ENCODE peak calls at places on chromosomes 6 and 20, in eight cellular contexts. One of them, this sample, is unnamed. For H3K9me3, the result is how much of the 10 kb centered on the place peaks cover.

GRCh38 chr6:15248451-15249370 is 2.8 kb downstream of the JARID2 start:
- DNase-seq in kidney: peak
- DNase-seq in CD8-positive, alpha-beta T cell: peak
- DNase-seq in AG04450: peak
- DNase-seq in Panc1: peak
- DNase-seq in psoas muscle: peak
- DNase-seq in stomach: peak
- DNase-seq in Peyer's patch: peak
- DNase-seq in this sample: peak

GRCh38 chr20:2357114-2357513 is 23.6 kb upstream of the TGM6 start:
- DNase-seq in kidney: no peak
- DNase-seq in CD8-positive, alpha-beta T cell: no peak
- DNase-seq in AG04450: no peak
- DNase-seq in Panc1: no peak
- DNase-seq in psoas muscle: no peak
- DNase-seq in stomach: no peak
- DNase-seq in Peyer's patch: no peak
- DNase-seq in this sample: no peak

GRCh38 chr20:23047738-23048214 is 1.7 kb downstream of the THBD start:
- DNase-seq in kidney: peak
- DNase-seq in CD8-positive, alpha-beta T cell: no peak
- DNase-seq in AG04450: no peak
- DNase-seq in Panc1: no peak
- DNase-seq in psoas muscle: peak
- DNase-seq in stomach: peak
- DNase-seq in Peyer's patch: no peak
- DNase-seq in this sample: no peak

GRCh38 chr6:501891-502601 is 110.5 kb downstream of the IRF4 start:
- DNase-seq in kidney: no peak
- DNase-seq in CD8-positive, alpha-beta T cell: peak
- DNase-seq in AG04450: no peak
- DNase-seq in Panc1: no peak
- DNase-seq in psoas muscle: no peak
- DNase-seq in stomach: no peak
- DNase-seq in Peyer's patch: peak
- DNase-seq in this sample: peak

GRCh38 chr6:37698264-37699137 is 818 bp upstream of the MDGA1 start:
- DNase-seq in kidney: no peak
- DNase-seq in CD8-positive, alpha-beta T cell: peak
- DNase-seq in AG04450: no peak
- DNase-seq in Panc1: no peak
- DNase-seq in psoas muscle: peak
- DNase-seq in stomach: peak
- DNase-seq in Peyer's patch: peak
- DNase-seq in this sample: peak

GRCh38 chr20:40331699-40332098 is 357.3 kb downstream of the MAFB start:
- DNase-seq in kidney: no peak
- DNase-seq in CD8-positive, alpha-beta T cell: no peak
- DNase-seq in AG04450: no peak
- DNase-seq in Panc1: no peak
- DNase-seq in psoas muscle: no peak
- DNase-seq in stomach: no peak
- DNase-seq in Peyer's patch: peak
- DNase-seq in this sample: peak

GRCh38 chr6:98847392-98847766 is 13.0 kb downstream of the POU3F2 start:
- DNase-seq in kidney: no peak
- DNase-seq in CD8-positive, alpha-beta T cell: no peak
- DNase-seq in AG04450: no peak
- DNase-seq in Panc1: no peak
- DNase-seq in psoas muscle: no peak
- DNase-seq in stomach: no peak
- DNase-seq in Peyer's patch: no peak
- DNase-seq in this sample: no peak

GRCh38 chr6:29301401-29301800 is at the start of gene OR14J1:
- DNase-seq in kidney: no peak
- DNase-seq in CD8-positive, alpha-beta T cell: no peak
- DNase-seq in AG04450: no peak
- DNase-seq in Panc1: no peak
- DNase-seq in psoas muscle: no peak
- DNase-seq in stomach: no peak
- DNase-seq in Peyer's patch: no peak
- DNase-seq in this sample: no peak

GRCh38 chr6:169324661-169325459 is 71.2 kb upstream of the THBS2 start:
- DNase-seq in kidney: no peak
- DNase-seq in CD8-positive, alpha-beta T cell: no peak
- DNase-seq in AG04450: no peak
- DNase-seq in Panc1: no peak
- DNase-seq in psoas muscle: no peak
- DNase-seq in stomach: no peak
- DNase-seq in Peyer's patch: no peak
- DNase-seq in this sample: no peak

GRCh38 chr6:113102761-113103160 is 754.4 kb upstream of the MARCKS start:
- DNase-seq in kidney: no peak
- DNase-seq in CD8-positive, alpha-beta T cell: no peak
- DNase-seq in AG04450: no peak
- DNase-seq in Panc1: no peak
- DNase-seq in psoas muscle: no peak
- DNase-seq in stomach: no peak
- DNase-seq in Peyer's patch: no peak
- DNase-seq in this sample: no peak

GRCh38 chr20:33640287-33640686 is 21.8 kb upstream of the C20orf144 start:
- DNase-seq in kidney: no peak
- DNase-seq in CD8-positive, alpha-beta T cell: no peak
- DNase-seq in AG04450: no peak
- DNase-seq in Panc1: no peak
- DNase-seq in psoas muscle: no peak
- DNase-seq in stomach: no peak
- DNase-seq in Peyer's patch: no peak
- DNase-seq in this sample: no peak

GRCh38 chr20:17562804-17563305 is 7.0 kb upstream of the DSTN start:
- DNase-seq in kidney: no peak
- DNase-seq in CD8-positive, alpha-beta T cell: no peak
- DNase-seq in AG04450: no peak
- DNase-seq in Panc1: no peak
- DNase-seq in psoas muscle: no peak
- DNase-seq in stomach: no peak
- DNase-seq in Peyer's patch: no peak
- DNase-seq in this sample: no peak

GRCh38 chr6:28673800-28674671 is 148.4 kb downstream of the GPX5 start:
- DNase-seq in kidney: no peak
- DNase-seq in CD8-positive, alpha-beta T cell: peak
- DNase-seq in AG04450: peak
- DNase-seq in Panc1: no peak
- DNase-seq in psoas muscle: no peak
- DNase-seq in stomach: no peak
- DNase-seq in Peyer's patch: no peak
- DNase-seq in this sample: no peak

GRCh38 chr6:6591778-6592388 is 3.4 kb downstream of the LY86 start:
- DNase-seq in kidney: no peak
- DNase-seq in CD8-positive, alpha-beta T cell: no peak
- DNase-seq in AG04450: no peak
- DNase-seq in Panc1: no peak
- DNase-seq in psoas muscle: no peak
- DNase-seq in stomach: no peak
- DNase-seq in Peyer's patch: peak
- DNase-seq in this sample: peak

GRCh38 chr6:64254558-64254957 is 619.0 kb downstream of the PHF3 start:
- DNase-seq in kidney: no peak
- DNase-seq in CD8-positive, alpha-beta T cell: no peak
- DNase-seq in AG04450: no peak
- DNase-seq in Panc1: peak
- DNase-seq in psoas muscle: no peak
- DNase-seq in stomach: no peak
- DNase-seq in Peyer's patch: no peak
- DNase-seq in this sample: no peak

GRCh38 chr6:52998603-52999002 is 3.5 kb upstream of the GSTA4 start:
- DNase-seq in kidney: no peak
- DNase-seq in CD8-positive, alpha-beta T cell: no peak
- DNase-seq in AG04450: no peak
- DNase-seq in Panc1: no peak
- DNase-seq in psoas muscle: no peak
- DNase-seq in stomach: no peak
- DNase-seq in Peyer's patch: no peak
- DNase-seq in this sample: no peak

DNA sequence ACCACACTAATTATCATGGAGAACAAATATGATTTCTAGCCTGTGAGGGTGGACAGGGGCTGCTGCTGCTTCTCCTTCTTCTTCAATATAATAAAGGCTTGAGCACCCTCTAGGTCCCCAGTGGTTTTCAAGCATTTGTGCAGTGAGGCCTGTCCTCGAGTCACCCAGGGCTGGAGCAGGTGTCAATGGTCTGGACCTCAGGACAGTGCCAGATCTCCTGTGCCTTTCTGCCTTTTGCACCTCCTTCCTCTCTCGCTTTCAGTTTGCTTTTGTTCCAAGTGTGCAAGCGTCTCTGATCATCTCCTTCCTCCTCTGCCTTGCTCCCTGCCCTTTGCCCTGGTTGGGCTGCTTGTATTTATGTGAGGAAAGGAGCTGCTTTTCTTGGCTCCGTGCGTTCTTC is 152.2 kb upstream of the SYNDIG1 start:
- DNase-seq in kidney: no peak
- DNase-seq in CD8-positive, alpha-beta T cell: no peak
- DNase-seq in AG04450: no peak
- DNase-seq in Panc1: no peak
- DNase-seq in psoas muscle: no peak
- DNase-seq in stomach: no peak
- DNase-seq in Peyer's patch: no peak
- DNase-seq in this sample: no peak
- H3K9me3 ChIP-seq in kidney: under half
- H3K9me3 ChIP-seq in CD8-positive, alpha-beta T cell: under half
- H3K9me3 ChIP-seq in AG04450: under half
- H3K9me3 ChIP-seq in Panc1: under half
- H3K9me3 ChIP-seq in psoas muscle: under half
- H3K9me3 ChIP-seq in stomach: under half
- H3K9me3 ChIP-seq in Peyer's patch: under half
- H3K9me3 ChIP-seq in this sample: under half

DNA sequence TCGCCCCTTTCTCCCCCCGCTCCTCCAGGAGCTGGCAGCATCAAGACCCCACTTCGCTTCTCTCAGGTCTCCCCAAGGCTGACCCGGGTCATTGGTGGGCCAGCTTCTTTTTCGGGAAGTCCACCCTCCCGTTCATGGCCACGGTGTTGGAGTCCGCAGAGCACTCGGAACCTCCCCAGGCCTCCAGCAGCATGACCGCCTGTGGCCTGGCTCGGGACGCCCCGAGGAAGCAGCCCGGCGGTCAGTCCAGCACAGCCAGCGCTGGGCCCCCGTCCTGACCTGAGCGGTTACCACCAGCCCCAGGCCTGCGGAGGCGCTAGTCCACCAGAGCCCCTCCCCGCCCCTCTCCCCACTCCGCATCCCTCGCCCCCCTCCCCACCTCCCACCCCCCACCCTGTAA is 1.0 kb downstream of the PPDPF start:
- DNase-seq in kidney: peak
- DNase-seq in CD8-positive, alpha-beta T cell: no peak
- DNase-seq in AG04450: no peak
- DNase-seq in Panc1: no peak
- DNase-seq in psoas muscle: peak
- DNase-seq in stomach: no peak
- DNase-seq in Peyer's patch: no peak
- DNase-seq in this sample: no peak
- TF ChIP-seq CTCF in kidney: no peak
- TF ChIP-seq CTCF in CD8-positive, alpha-beta T cell: no peak
- TF ChIP-seq CTCF in AG04450: no peak
- TF ChIP-seq CTCF in Panc1: no peak
- TF ChIP-seq CTCF in psoas muscle: no peak
- TF ChIP-seq CTCF in stomach: no peak
- TF ChIP-seq CTCF in Peyer's patch: no peak
- TF ChIP-seq CTCF in this sample: no peak

GRCh38 chr6:66210964-66211363 is 503.9 kb upstream of the EYS start:
- DNase-seq in kidney: no peak
- DNase-seq in CD8-positive, alpha-beta T cell: no peak
- DNase-seq in AG04450: no peak
- DNase-seq in Panc1: no peak
- DNase-seq in psoas muscle: no peak
- DNase-seq in stomach: no peak
- DNase-seq in Peyer's patch: no peak
- DNase-seq in this sample: no peak
- H3K9me3 ChIP-seq in kidney: under half
- H3K9me3 ChIP-seq in CD8-positive, alpha-beta T cell: under half
- H3K9me3 ChIP-seq in AG04450: under half
- H3K9me3 ChIP-seq in Panc1: under half
- H3K9me3 ChIP-seq in psoas muscle: under half
- H3K9me3 ChIP-seq in stomach: under half
- H3K9me3 ChIP-seq in Peyer's patch: under half
- H3K9me3 ChIP-seq in this sample: under half

DNA sequence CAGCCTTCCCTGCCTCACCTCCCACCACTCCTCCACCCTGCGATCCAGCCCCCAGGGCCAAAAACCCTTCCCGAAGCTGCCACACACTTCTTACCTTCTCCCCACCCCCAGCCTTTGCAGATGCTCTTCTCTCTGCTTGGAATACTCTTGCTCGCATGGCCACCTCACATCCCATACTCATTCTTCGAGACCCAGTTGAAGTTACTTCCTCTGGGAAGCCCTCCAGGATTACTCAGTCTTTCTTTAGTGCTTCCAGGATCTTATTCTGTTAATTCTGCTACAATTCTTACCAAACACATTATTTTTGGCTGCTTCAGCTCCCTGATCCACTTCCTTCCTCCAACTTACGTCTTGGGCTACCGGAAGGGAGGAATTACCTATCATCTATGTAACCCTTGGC is 54.3 kb downstream of the CD40 start:
- DNase-seq in kidney: no peak
- DNase-seq in CD8-positive, alpha-beta T cell: no peak
- DNase-seq in AG04450: no peak
- DNase-seq in Panc1: no peak
- DNase-seq in psoas muscle: no peak
- DNase-seq in stomach: no peak
- DNase-seq in Peyer's patch: no peak
- DNase-seq in this sample: no peak
- TF ChIP-seq CTCF in kidney: no peak
- TF ChIP-seq CTCF in CD8-positive, alpha-beta T cell: no peak
- TF ChIP-seq CTCF in AG04450: no peak
- TF ChIP-seq CTCF in Panc1: no peak
- TF ChIP-seq CTCF in psoas muscle: no peak
- TF ChIP-seq CTCF in stomach: no peak
- TF ChIP-seq CTCF in Peyer's patch: no peak
- TF ChIP-seq CTCF in this sample: no peak

GRCh38 chr20:41594514-41595322 is 23.5 kb downstream of the CHD6 start:
- DNase-seq in kidney: no peak
- DNase-seq in CD8-positive, alpha-beta T cell: no peak
- DNase-seq in AG04450: no peak
- DNase-seq in Panc1: no peak
- DNase-seq in psoas muscle: no peak
- DNase-seq in stomach: no peak
- DNase-seq in Peyer's patch: no peak
- DNase-seq in this sample: no peak
- H3K9me3 ChIP-seq in kidney: under half
- H3K9me3 ChIP-seq in CD8-positive, alpha-beta T cell: under half
- H3K9me3 ChIP-seq in AG04450: under half
- H3K9me3 ChIP-seq in Panc1: under half
- H3K9me3 ChIP-seq in psoas muscle: under half
- H3K9me3 ChIP-seq in stomach: under half
- H3K9me3 ChIP-seq in Peyer's patch: under half
- H3K9me3 ChIP-seq in this sample: under half

GRCh38 chr6:69098910-69099309 is 463.8 kb downstream of the ADGRB3 start:
- DNase-seq in kidney: no peak
- DNase-seq in CD8-positive, alpha-beta T cell: no peak
- DNase-seq in AG04450: no peak
- DNase-seq in Panc1: no peak
- DNase-seq in psoas muscle: no peak
- DNase-seq in stomach: no peak
- DNase-seq in Peyer's patch: no peak
- DNase-seq in this sample: no peak
- TF ChIP-seq CTCF in kidney: no peak
- TF ChIP-seq CTCF in CD8-positive, alpha-beta T cell: no peak
- TF ChIP-seq CTCF in AG04450: no peak
- TF ChIP-seq CTCF in Panc1: no peak
- TF ChIP-seq CTCF in psoas muscle: no peak
- TF ChIP-seq CTCF in stomach: no peak
- TF ChIP-seq CTCF in Peyer's patch: no peak
- TF ChIP-seq CTCF in this sample: no peak

This sample was measured in transverse colon.